ENCODE peak calls at places on chromosomes 5 and 9, in eight cellular contexts. One of them, this sample, is unnamed.

GRCh38 chr5:56686337-56687198 is 128.8 kb upstream of the MAP3K1 start:
- DNase-seq in left ventricle myocardium inferior: no peak
- DNase-seq in endothelial cell of umbilical vein: no peak
- DNase-seq in hepatocyte: no peak
- DNase-seq in fibroblast of mammary gland: no peak
- DNase-seq in choroid plexus epithelial cell: no peak
- DNase-seq in AG10803: no peak
- DNase-seq in HCT116: no peak
- DNase-seq in this sample: no peak

GRCh38 chr9:19471737-19472648 is 63.2 kb downstream of the ACER2 start:
- DNase-seq in left ventricle myocardium inferior: peak; percentile 52
- DNase-seq in endothelial cell of umbilical vein: peak; percentile 61
- DNase-seq in hepatocyte: peak; percentile 73
- DNase-seq in fibroblast of mammary gland: peak; percentile 59
- DNase-seq in choroid plexus epithelial cell: peak; percentile 62
- DNase-seq in AG10803: peak; percentile 40
- DNase-seq in HCT116: peak; percentile 48
- DNase-seq in this sample: peak; percentile 38

GRCh38 chr5:126753227-126753626 is 23.7 kb upstream of the LMNB1 start:
- DNase-seq in left ventricle myocardium inferior: no peak
- DNase-seq in endothelial cell of umbilical vein: no peak
- DNase-seq in hepatocyte: no peak
- DNase-seq in fibroblast of mammary gland: no peak
- DNase-seq in choroid plexus epithelial cell: no peak
- DNase-seq in AG10803: no peak
- DNase-seq in HCT116: no peak
- DNase-seq in this sample: no peak

GRCh38 chr9:81737871-81738507 is 48.6 kb upstream of the TLE1 start:
- DNase-seq in left ventricle myocardium inferior: no peak
- DNase-seq in endothelial cell of umbilical vein: no peak
- DNase-seq in hepatocyte: peak; percentile 62
- DNase-seq in fibroblast of mammary gland: peak; percentile 92
- DNase-seq in choroid plexus epithelial cell: peak; percentile 79
- DNase-seq in AG10803: peak; percentile 73
- DNase-seq in HCT116: peak; percentile 89
- DNase-seq in this sample: peak; percentile 34

GRCh38 chr9:131348631-131349521 is 45.0 kb upstream of the PRRC2B start:
- DNase-seq in left ventricle myocardium inferior: no peak
- DNase-seq in endothelial cell of umbilical vein: no peak
- DNase-seq in hepatocyte: no peak
- DNase-seq in fibroblast of mammary gland: no peak
- DNase-seq in choroid plexus epithelial cell: no peak
- DNase-seq in AG10803: no peak
- DNase-seq in HCT116: no peak
- DNase-seq in this sample: no peak

GRCh38 chr5:81763294-81763928 is 12.5 kb upstream of the SSBP2 start:
- DNase-seq in left ventricle myocardium inferior: no peak
- DNase-seq in endothelial cell of umbilical vein: no peak
- DNase-seq in hepatocyte: no peak
- DNase-seq in fibroblast of mammary gland: no peak
- DNase-seq in choroid plexus epithelial cell: no peak
- DNase-seq in AG10803: no peak
- DNase-seq in HCT116: no peak
- DNase-seq in this sample: no peak

GRCh38 chr5:107604990-107605389 is 65.7 kb downstream of the EFNA5 start:
- DNase-seq in left ventricle myocardium inferior: no peak
- DNase-seq in endothelial cell of umbilical vein: no peak
- DNase-seq in hepatocyte: no peak
- DNase-seq in fibroblast of mammary gland: peak; percentile 25
- DNase-seq in choroid plexus epithelial cell: no peak
- DNase-seq in AG10803: peak; percentile 38
- DNase-seq in HCT116: no peak
- DNase-seq in this sample: peak; percentile 11

GRCh38 chr5:76818844-76819831 is at the start of gene F2RL1:
- DNase-seq in left ventricle myocardium inferior: peak; percentile 69
- DNase-seq in endothelial cell of umbilical vein: peak; percentile 61
- DNase-seq in hepatocyte: peak; percentile 96
- DNase-seq in fibroblast of mammary gland: peak; percentile 68
- DNase-seq in choroid plexus epithelial cell: peak; percentile 89
- DNase-seq in AG10803: no peak
- DNase-seq in HCT116: peak; percentile 90
- DNase-seq in this sample: peak; percentile 87

GRCh38 chr5:55604611-55605067 is 69.9 kb upstream of the PLPP1 start:
- DNase-seq in left ventricle myocardium inferior: no peak
- DNase-seq in endothelial cell of umbilical vein: no peak
- DNase-seq in hepatocyte: no peak
- DNase-seq in fibroblast of mammary gland: peak; percentile 79
- DNase-seq in choroid plexus epithelial cell: peak; percentile 67
- DNase-seq in AG10803: peak; percentile 57
- DNase-seq in HCT116: no peak
- DNase-seq in this sample: peak; percentile 59

GRCh38 chr5:92907914-92908606 is 673.0 kb downstream of the NR2F1-AS1 start:
- DNase-seq in left ventricle myocardium inferior: no peak
- DNase-seq in endothelial cell of umbilical vein: peak; percentile 79
- DNase-seq in hepatocyte: no peak
- DNase-seq in fibroblast of mammary gland: peak; percentile 77
- DNase-seq in choroid plexus epithelial cell: peak; percentile 91
- DNase-seq in AG10803: peak; percentile 46
- DNase-seq in HCT116: no peak
- DNase-seq in this sample: peak; percentile 85

GRCh38 chr9:13324988-13325387 is 45.5 kb upstream of the MPDZ start:
- DNase-seq in left ventricle myocardium inferior: no peak
- DNase-seq in endothelial cell of umbilical vein: peak; percentile 55
- DNase-seq in hepatocyte: no peak
- DNase-seq in fibroblast of mammary gland: peak; percentile 21
- DNase-seq in choroid plexus epithelial cell: peak; percentile 2
- DNase-seq in AG10803: peak; percentile 11
- DNase-seq in HCT116: no peak
- DNase-seq in this sample: no peak

GRCh38 chr9:90774682-90775081 is 26.9 kb upstream of the SYK start:
- DNase-seq in left ventricle myocardium inferior: no peak
- DNase-seq in endothelial cell of umbilical vein: no peak
- DNase-seq in hepatocyte: no peak
- DNase-seq in fibroblast of mammary gland: no peak
- DNase-seq in choroid plexus epithelial cell: no peak
- DNase-seq in AG10803: no peak
- DNase-seq in HCT116: no peak
- DNase-seq in this sample: no peak

GRCh38 chr9:10371824-10372223 is 241.0 kb downstream of the PTPRD start:
- DNase-seq in left ventricle myocardium inferior: no peak
- DNase-seq in endothelial cell of umbilical vein: no peak
- DNase-seq in hepatocyte: no peak
- DNase-seq in fibroblast of mammary gland: no peak
- DNase-seq in choroid plexus epithelial cell: no peak
- DNase-seq in AG10803: no peak
- DNase-seq in HCT116: no peak
- DNase-seq in this sample: no peak

GRCh38 chr5:61808884-61809283 is 476.8 kb downstream of the ZSWIM6 start:
- DNase-seq in left ventricle myocardium inferior: no peak
- DNase-seq in endothelial cell of umbilical vein: no peak
- DNase-seq in hepatocyte: no peak
- DNase-seq in fibroblast of mammary gland: no peak
- DNase-seq in choroid plexus epithelial cell: no peak
- DNase-seq in AG10803: no peak
- DNase-seq in HCT116: no peak
- DNase-seq in this sample: no peak
- TF ChIP-seq CTCF in left ventricle myocardium inferior: no peak
- TF ChIP-seq CTCF in endothelial cell of umbilical vein: no peak
- TF ChIP-seq CTCF in hepatocyte: no peak
- TF ChIP-seq CTCF in fibroblast of mammary gland: no peak
- TF ChIP-seq CTCF in choroid plexus epithelial cell: no peak
- TF ChIP-seq CTCF in AG10803: no peak
- TF ChIP-seq CTCF in HCT116: no peak
- TF ChIP-seq CTCF in this sample: no peak

GRCh38 chr9:96216618-96217017 is 85.4 kb downstream of the HSD17B3 start:
- DNase-seq in left ventricle myocardium inferior: no peak
- DNase-seq in endothelial cell of umbilical vein: no peak
- DNase-seq in hepatocyte: no peak
- DNase-seq in fibroblast of mammary gland: no peak
- DNase-seq in choroid plexus epithelial cell: no peak
- DNase-seq in AG10803: no peak
- DNase-seq in HCT116: no peak
- DNase-seq in this sample: no peak

GRCh38 chr9:96219615-96220257 is 82.2 kb downstream of the HSD17B3 start:
- DNase-seq in left ventricle myocardium inferior: peak; percentile 39
- DNase-seq in endothelial cell of umbilical vein: peak; percentile 18
- DNase-seq in hepatocyte: peak; percentile 19
- DNase-seq in fibroblast of mammary gland: peak; percentile 61
- DNase-seq in choroid plexus epithelial cell: peak; percentile 22
- DNase-seq in AG10803: peak; percentile 34
- DNase-seq in HCT116: no peak
- DNase-seq in this sample: peak; percentile 18

GRCh38 chr9:96217756-96218693 is 84.0 kb downstream of the HSD17B3 start:
- DNase-seq in left ventricle myocardium inferior: peak; percentile 82
- DNase-seq in endothelial cell of umbilical vein: peak; percentile 71
- DNase-seq in hepatocyte: peak; percentile 93
- DNase-seq in fibroblast of mammary gland: peak; percentile 59
- DNase-seq in choroid plexus epithelial cell: peak; percentile 74
- DNase-seq in AG10803: peak; percentile 30
- DNase-seq in HCT116: no peak
- DNase-seq in this sample: peak; percentile 80

GRCh38 chr9:96217358-96217755 is 84.6 kb downstream of the HSD17B3 start:
- DNase-seq in left ventricle myocardium inferior: peak; percentile 17
- DNase-seq in endothelial cell of umbilical vein: no peak
- DNase-seq in hepatocyte: peak; percentile 70
- DNase-seq in fibroblast of mammary gland: no peak
- DNase-seq in choroid plexus epithelial cell: peak; percentile 44
- DNase-seq in AG10803: no peak
- DNase-seq in HCT116: no peak
- DNase-seq in this sample: peak; percentile 93

DNA sequence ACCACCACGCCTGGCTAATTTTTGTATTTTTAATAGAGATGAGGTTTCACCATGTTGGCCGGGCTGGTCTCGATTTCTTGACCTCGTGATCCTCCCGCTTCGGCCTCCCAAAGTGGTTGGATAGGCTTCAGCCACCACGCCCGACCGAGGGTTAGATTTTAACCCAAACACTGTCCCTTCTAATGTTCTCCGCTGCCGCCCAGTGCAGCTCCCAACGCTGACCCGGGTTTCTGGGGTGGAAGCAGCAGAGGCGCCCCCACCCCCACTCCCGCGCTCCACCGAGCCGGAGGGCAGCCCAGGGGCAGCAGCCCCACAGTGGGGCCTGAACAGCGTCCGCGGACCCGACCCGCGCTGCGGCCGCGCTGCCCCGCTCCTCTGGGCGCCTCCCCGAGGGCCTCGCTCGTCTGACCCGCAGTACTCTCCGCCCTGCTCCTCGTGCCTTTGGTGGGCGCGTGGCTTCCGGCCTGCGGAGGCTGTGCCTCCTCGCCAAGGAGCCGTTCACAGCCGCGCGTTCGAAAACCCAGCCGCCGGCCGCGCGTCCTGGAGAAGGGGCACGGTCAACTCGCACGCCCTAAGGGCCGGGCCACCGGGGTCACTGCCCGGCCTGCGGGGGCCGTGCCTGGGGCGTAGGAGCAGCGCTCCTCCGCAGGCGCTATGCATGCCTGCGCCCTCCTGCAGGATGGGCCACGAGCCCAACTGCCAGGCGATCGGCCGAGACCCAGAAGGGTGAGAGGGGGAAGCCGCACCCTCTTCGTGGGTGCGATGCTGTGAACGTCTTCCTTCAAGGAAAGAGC is 83.0 kb downstream of the HSD17B3 start:
- DNase-seq in left ventricle myocardium inferior: no peak
- DNase-seq in endothelial cell of umbilical vein: no peak
- DNase-seq in hepatocyte: no peak
- DNase-seq in fibroblast of mammary gland: no peak
- DNase-seq in choroid plexus epithelial cell: no peak
- DNase-seq in AG10803: no peak
- DNase-seq in HCT116: no peak
- DNase-seq in this sample: no peak
- H3K4me3 ChIP-seq in left ventricle myocardium inferior: peak overlapping the region; percentile 58
- H3K4me3 ChIP-seq in endothelial cell of umbilical vein: no peak overlapping the region
- H3K4me3 ChIP-seq in hepatocyte: no peak overlapping the region
- H3K4me3 ChIP-seq in fibroblast of mammary gland: no peak overlapping the region
- H3K4me3 ChIP-seq in choroid plexus epithelial cell: peak overlapping the region; percentile 7
- H3K4me3 ChIP-seq in AG10803: no peak overlapping the region
- H3K4me3 ChIP-seq in HCT116: no peak overlapping the region
- H3K4me3 ChIP-seq in this sample: no peak overlapping the region

DNA sequence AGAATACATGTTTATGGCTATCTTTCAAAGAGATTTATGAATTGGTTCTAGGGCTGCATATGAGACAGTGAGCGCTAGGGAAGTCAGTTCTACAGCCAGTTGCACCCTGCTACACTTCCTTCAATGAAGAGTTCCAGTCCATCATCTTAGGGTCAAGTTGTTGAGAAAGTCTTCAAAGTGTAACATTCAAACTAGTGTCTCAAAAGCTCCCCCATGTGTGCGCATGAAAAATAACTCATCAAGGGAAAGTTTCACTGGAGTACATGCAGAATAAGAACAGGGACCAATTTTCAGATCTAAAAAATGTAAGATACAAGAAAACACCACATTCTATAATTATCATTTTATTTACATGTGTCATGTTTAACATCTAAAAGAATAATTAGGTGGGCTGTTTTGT is 317.2 kb downstream of the DEPDC1B start:
- DNase-seq in left ventricle myocardium inferior: no peak
- DNase-seq in endothelial cell of umbilical vein: peak; percentile 31
- DNase-seq in hepatocyte: peak; percentile 37
- DNase-seq in fibroblast of mammary gland: peak; percentile 60
- DNase-seq in choroid plexus epithelial cell: peak; percentile 76
- DNase-seq in AG10803: peak; percentile 48
- DNase-seq in HCT116: peak; percentile 12
- DNase-seq in this sample: peak; percentile 41
- TF ChIP-seq CTCF in left ventricle myocardium inferior: peak; percentile 11
- TF ChIP-seq CTCF in endothelial cell of umbilical vein: no peak
- TF ChIP-seq CTCF in hepatocyte: peak; percentile 54
- TF ChIP-seq CTCF in fibroblast of mammary gland: peak; percentile 57
- TF ChIP-seq CTCF in choroid plexus epithelial cell: peak; percentile 62
- TF ChIP-seq CTCF in AG10803: peak; percentile 65
- TF ChIP-seq CTCF in HCT116: peak; percentile 19
- TF ChIP-seq CTCF in this sample: peak; percentile 35

GRCh38 chr9:6522263-6522662 is 109.3 kb downstream of the UHRF2 start:
- DNase-seq in left ventricle myocardium inferior: no peak
- DNase-seq in endothelial cell of umbilical vein: no peak
- DNase-seq in hepatocyte: no peak
- DNase-seq in fibroblast of mammary gland: no peak
- DNase-seq in choroid plexus epithelial cell: no peak
- DNase-seq in AG10803: no peak
- DNase-seq in HCT116: no peak
- DNase-seq in this sample: no peak

DNA sequence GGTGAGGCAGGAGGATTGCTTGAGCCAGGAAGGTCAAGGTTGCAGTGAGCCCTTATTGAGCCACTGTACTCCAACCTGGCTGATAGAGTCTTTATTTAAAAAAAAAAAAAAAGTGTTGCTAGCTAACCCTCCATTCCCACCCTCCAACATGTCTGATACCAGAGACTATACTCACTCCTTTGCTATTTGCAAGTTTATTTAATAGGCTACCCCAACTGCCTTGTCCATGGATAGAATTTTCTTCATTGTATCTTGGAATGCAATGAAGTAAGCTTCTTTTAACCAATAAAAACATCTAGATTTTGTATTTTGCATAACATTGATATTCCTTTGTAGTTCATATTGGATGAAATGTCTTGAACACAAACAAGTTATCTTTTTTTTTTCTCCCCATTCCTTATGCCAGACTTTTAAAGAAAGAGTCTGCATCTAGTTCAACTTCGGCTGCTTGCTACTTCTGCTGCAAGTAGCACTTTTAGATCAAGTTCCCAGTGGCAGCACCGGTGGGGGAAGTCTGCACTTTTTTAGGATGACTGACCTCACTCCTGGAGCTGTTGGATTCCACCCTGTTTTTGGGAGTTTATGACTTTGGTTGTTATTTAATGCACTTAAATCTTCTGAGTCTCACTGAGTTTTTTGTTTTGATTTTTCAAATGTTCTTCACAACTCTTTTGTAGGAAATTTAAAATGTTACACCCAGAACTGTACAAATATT is 112.5 kb downstream of the UHRF2 start:
- DNase-seq in left ventricle myocardium inferior: no peak
- DNase-seq in endothelial cell of umbilical vein: no peak
- DNase-seq in hepatocyte: no peak
- DNase-seq in fibroblast of mammary gland: no peak
- DNase-seq in choroid plexus epithelial cell: peak; percentile 37
- DNase-seq in AG10803: peak; percentile 23
- DNase-seq in HCT116: no peak
- DNase-seq in this sample: peak; percentile 9
- H3K4me3 ChIP-seq in left ventricle myocardium inferior: no peak overlapping the region
- H3K4me3 ChIP-seq in endothelial cell of umbilical vein: no peak overlapping the region
- H3K4me3 ChIP-seq in hepatocyte: no peak overlapping the region
- H3K4me3 ChIP-seq in fibroblast of mammary gland: no peak overlapping the region
- H3K4me3 ChIP-seq in choroid plexus epithelial cell: no peak overlapping the region
- H3K4me3 ChIP-seq in AG10803: no peak overlapping the region
- H3K4me3 ChIP-seq in HCT116: no peak overlapping the region
- H3K4me3 ChIP-seq in this sample: no peak overlapping the region